ENCODE peak calls at places on chromosomes 1 and 21, in four cellular contexts. One of them, this sample, is unnamed.

GRCh38 chr1:230842801-230843200 is 25.5 kb downstream of the C1orf198 start:
- DNase-seq in epithelial cell of esophagus: no peak
- DNase-seq in H1: no peak
- DNase-seq in CD8-positive, alpha-beta T cell: no peak
- DNase-seq in this sample: no peak

GRCh38 chr1:71828431-71829012 is 453.8 kb downstream of the NEGR1 start:
- DNase-seq in epithelial cell of esophagus: no peak
- DNase-seq in H1: no peak
- DNase-seq in CD8-positive, alpha-beta T cell: no peak
- DNase-seq in this sample: no peak

GRCh38 chr1:6745073-6745472 is 40.2 kb upstream of the CAMTA1 start:
- DNase-seq in epithelial cell of esophagus: no peak
- DNase-seq in H1: no peak
- DNase-seq in CD8-positive, alpha-beta T cell: no peak
- DNase-seq in this sample: no peak

GRCh38 chr1:224433041-224433670 is 1.4 kb downstream of the WDR26 start:
- DNase-seq in epithelial cell of esophagus: peak; percentile 26
- DNase-seq in H1: no peak
- DNase-seq in CD8-positive, alpha-beta T cell: peak; percentile 13
- DNase-seq in this sample: peak; percentile 39

GRCh38 chr1:61089338-61089737 is 7.0 kb downstream of the NFIA start:
- DNase-seq in epithelial cell of esophagus: no peak
- DNase-seq in H1: no peak
- DNase-seq in CD8-positive, alpha-beta T cell: no peak
- DNase-seq in this sample: no peak

GRCh38 chr1:12407050-12407961 is 177.5 kb downstream of the VPS13D start:
- DNase-seq in epithelial cell of esophagus: peak; percentile 66
- DNase-seq in H1: no peak
- DNase-seq in CD8-positive, alpha-beta T cell: peak; percentile 19
- DNase-seq in this sample: peak; percentile 44

GRCh38 chr1:176559474-176560390 is 96.8 kb downstream of the PAPPA2 start:
- DNase-seq in epithelial cell of esophagus: peak; percentile 58
- DNase-seq in H1: peak; percentile 70
- DNase-seq in CD8-positive, alpha-beta T cell: no peak
- DNase-seq in this sample: peak; percentile 7

GRCh38 chr1:107246775-107247345 is 106.0 kb downstream of the NTNG1 start:
- DNase-seq in epithelial cell of esophagus: peak; percentile 26
- DNase-seq in H1: no peak
- DNase-seq in CD8-positive, alpha-beta T cell: no peak
- DNase-seq in this sample: no peak

GRCh38 chr1:87642581-87643129 is 314.0 kb downstream of the LMO4 start:
- DNase-seq in epithelial cell of esophagus: no peak
- DNase-seq in H1: peak; percentile 45
- DNase-seq in CD8-positive, alpha-beta T cell: no peak
- DNase-seq in this sample: no peak

GRCh38 chr1:54220004-54220811 is 20.2 kb downstream of the MRPL37 start:
- DNase-seq in epithelial cell of esophagus: no peak
- DNase-seq in H1: no peak
- DNase-seq in CD8-positive, alpha-beta T cell: no peak
- DNase-seq in this sample: peak; percentile 82
- H3K4me3 ChIP-seq in epithelial cell of esophagus: no peak overlapping the region
- H3K4me3 ChIP-seq in H1: no peak overlapping the region
- H3K4me3 ChIP-seq in CD8-positive, alpha-beta T cell: no peak overlapping the region
- H3K4me3 ChIP-seq in this sample: peak overlapping the region; percentile 5

DNA sequence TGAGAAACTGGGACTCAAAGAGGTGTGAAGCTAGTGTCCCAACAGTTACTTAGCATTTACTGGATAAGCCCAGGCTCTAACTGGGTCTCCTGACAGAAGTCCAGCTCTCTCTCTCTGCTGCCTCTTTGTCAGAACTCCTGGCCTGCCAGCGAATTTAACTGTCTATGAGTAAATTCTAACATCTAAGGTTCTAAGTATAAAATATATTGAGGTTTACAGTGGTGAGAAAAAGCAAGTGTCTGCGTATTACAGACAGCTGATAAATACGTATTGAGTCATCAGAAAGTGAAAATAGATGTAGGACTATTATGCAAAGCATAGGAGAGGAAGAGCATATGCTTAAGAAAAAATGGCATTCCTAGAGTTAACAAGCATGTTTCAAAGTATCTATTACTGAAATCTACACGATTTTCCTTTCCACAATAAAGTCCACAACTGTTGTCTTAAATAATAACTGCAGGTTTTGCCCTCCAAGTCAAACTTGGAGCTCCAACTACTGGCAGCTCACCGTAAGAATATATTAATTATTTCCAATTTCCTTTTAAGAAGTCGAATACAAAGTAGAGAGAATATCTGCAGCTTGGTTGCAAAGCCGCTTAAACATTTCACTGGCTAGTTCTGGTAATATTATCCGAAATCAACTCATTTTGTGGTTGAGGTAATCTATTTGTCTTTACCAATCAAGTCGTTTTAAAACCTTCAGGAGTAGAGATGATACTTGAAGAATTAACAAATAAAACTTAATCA is 1.4 kb upstream of the RGS2 start:
- DNase-seq in epithelial cell of esophagus: peak; percentile 55
- DNase-seq in H1: no peak
- DNase-seq in CD8-positive, alpha-beta T cell: peak; percentile 7
- DNase-seq in this sample: no peak
- TF ChIP-seq CTCF in epithelial cell of esophagus: peak; percentile 19
- TF ChIP-seq CTCF in H1: no peak
- TF ChIP-seq CTCF in CD8-positive, alpha-beta T cell: no peak
- TF ChIP-seq CTCF in this sample: no peak

GRCh38 chr1:229784834-229785233 is 158.8 kb downstream of the URB2 start:
- DNase-seq in epithelial cell of esophagus: no peak
- DNase-seq in H1: no peak
- DNase-seq in CD8-positive, alpha-beta T cell: no peak
- DNase-seq in this sample: no peak
- H3K4me3 ChIP-seq in epithelial cell of esophagus: no peak overlapping the region
- H3K4me3 ChIP-seq in H1: no peak overlapping the region
- H3K4me3 ChIP-seq in CD8-positive, alpha-beta T cell: no peak overlapping the region
- H3K4me3 ChIP-seq in this sample: no peak overlapping the region

GRCh38 chr1:198271467-198271866 is 114.7 kb downstream of the NEK7 start:
- DNase-seq in epithelial cell of esophagus: no peak
- DNase-seq in H1: no peak
- DNase-seq in CD8-positive, alpha-beta T cell: no peak
- DNase-seq in this sample: no peak

GRCh38 chr1:198278922-198279321 is 122.1 kb downstream of the NEK7 start:
- DNase-seq in epithelial cell of esophagus: no peak
- DNase-seq in H1: no peak
- DNase-seq in CD8-positive, alpha-beta T cell: no peak
- DNase-seq in this sample: no peak

GRCh38 chr1:198273901-198274300 is 117.1 kb downstream of the NEK7 start:
- DNase-seq in epithelial cell of esophagus: peak; percentile 23
- DNase-seq in H1: no peak
- DNase-seq in CD8-positive, alpha-beta T cell: no peak
- DNase-seq in this sample: no peak

GRCh38 chr1:198272492-198272891 is 115.7 kb downstream of the NEK7 start:
- DNase-seq in epithelial cell of esophagus: no peak
- DNase-seq in H1: no peak
- DNase-seq in CD8-positive, alpha-beta T cell: no peak
- DNase-seq in this sample: no peak

DNA sequence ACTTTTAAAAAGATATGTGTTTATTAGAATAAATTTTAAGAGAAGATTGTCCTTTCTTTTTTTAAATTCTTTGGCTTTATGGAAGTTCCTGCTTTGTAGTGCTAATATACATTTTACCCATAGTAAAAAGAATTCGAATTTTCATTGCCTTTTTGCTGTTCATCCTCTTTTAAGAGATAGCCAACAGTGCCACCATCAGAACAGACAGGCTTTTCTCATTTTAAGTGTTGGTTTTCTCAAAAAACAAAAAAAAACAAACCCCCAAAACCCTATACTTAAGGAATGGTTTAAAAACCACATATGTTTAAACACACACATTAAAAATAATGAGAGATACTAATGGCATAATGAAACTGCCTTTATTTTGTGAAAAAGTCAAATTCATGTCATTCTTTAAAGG is 118.8 kb downstream of the NEK7 start:
- DNase-seq in epithelial cell of esophagus: no peak
- DNase-seq in H1: no peak
- DNase-seq in CD8-positive, alpha-beta T cell: no peak
- DNase-seq in this sample: peak; percentile 30
- TF ChIP-seq CTCF in epithelial cell of esophagus: no peak
- TF ChIP-seq CTCF in H1: no peak
- TF ChIP-seq CTCF in CD8-positive, alpha-beta T cell: no peak
- TF ChIP-seq CTCF in this sample: no peak

GRCh38 chr21:29377266-29377665 is 78.5 kb downstream of the BACH1 start:
- DNase-seq in epithelial cell of esophagus: no peak
- DNase-seq in H1: no peak
- DNase-seq in CD8-positive, alpha-beta T cell: no peak
- DNase-seq in this sample: no peak

GRCh38 chr21:29378814-29379213 is 80.1 kb downstream of the BACH1 start:
- DNase-seq in epithelial cell of esophagus: peak; percentile 19
- DNase-seq in H1: no peak
- DNase-seq in CD8-positive, alpha-beta T cell: no peak
- DNase-seq in this sample: peak; percentile 44

GRCh38 chr21:29374481-29374880 is 75.8 kb downstream of the BACH1 start:
- DNase-seq in epithelial cell of esophagus: no peak
- DNase-seq in H1: no peak
- DNase-seq in CD8-positive, alpha-beta T cell: no peak
- DNase-seq in this sample: no peak

GRCh38 chr21:29379517-29380054 is 80.9 kb downstream of the BACH1 start:
- DNase-seq in epithelial cell of esophagus: no peak
- DNase-seq in H1: no peak
- DNase-seq in CD8-positive, alpha-beta T cell: no peak
- DNase-seq in this sample: no peak

DNA sequence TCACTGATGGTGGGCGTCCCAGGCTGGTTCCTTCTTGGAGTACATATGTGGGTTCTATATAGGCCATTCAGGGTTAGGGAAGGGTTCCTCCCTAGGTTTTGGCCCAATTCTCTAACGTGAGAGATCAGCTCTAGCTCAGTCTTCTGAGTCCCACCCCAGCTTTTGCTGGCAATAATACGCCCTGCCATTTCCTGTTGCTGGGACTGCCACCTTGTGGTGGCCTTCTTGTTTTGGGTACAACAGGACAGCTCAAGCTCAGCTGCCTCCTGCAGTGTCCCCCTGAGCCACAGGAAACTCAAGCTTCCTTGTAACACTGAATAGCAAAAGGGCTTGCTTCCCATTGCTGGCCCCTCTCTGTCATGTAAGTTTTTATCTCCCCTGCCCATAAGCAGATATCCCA is 77.8 kb downstream of the BACH1 start:
- DNase-seq in epithelial cell of esophagus: peak; percentile 32
- DNase-seq in H1: peak; percentile 67
- DNase-seq in CD8-positive, alpha-beta T cell: peak; percentile 41
- DNase-seq in this sample: no peak
- H3K4me3 ChIP-seq in epithelial cell of esophagus: no peak overlapping the region
- H3K4me3 ChIP-seq in H1: no peak overlapping the region
- H3K4me3 ChIP-seq in CD8-positive, alpha-beta T cell: no peak overlapping the region
- H3K4me3 ChIP-seq in this sample: no peak overlapping the region

GRCh38 chr1:171988243-171988642 is 146.9 kb downstream of the DNM3 start:
- DNase-seq in epithelial cell of esophagus: no peak
- DNase-seq in H1: no peak
- DNase-seq in CD8-positive, alpha-beta T cell: no peak
- DNase-seq in this sample: no peak

GRCh38 chr1:171984262-171984661 is 143.0 kb downstream of the DNM3 start:
- DNase-seq in epithelial cell of esophagus: no peak
- DNase-seq in H1: no peak
- DNase-seq in CD8-positive, alpha-beta T cell: no peak
- DNase-seq in this sample: peak; percentile 20

GRCh38 chr1:171984850-171985485 is 143.7 kb downstream of the DNM3 start:
- DNase-seq in epithelial cell of esophagus: peak; percentile 49
- DNase-seq in H1: no peak
- DNase-seq in CD8-positive, alpha-beta T cell: no peak
- DNase-seq in this sample: peak; percentile 60

GRCh38 chr1:171985639-171986038 is 144.3 kb downstream of the DNM3 start:
- DNase-seq in epithelial cell of esophagus: peak; percentile 19
- DNase-seq in H1: no peak
- DNase-seq in CD8-positive, alpha-beta T cell: no peak
- DNase-seq in this sample: no peak

DNA sequence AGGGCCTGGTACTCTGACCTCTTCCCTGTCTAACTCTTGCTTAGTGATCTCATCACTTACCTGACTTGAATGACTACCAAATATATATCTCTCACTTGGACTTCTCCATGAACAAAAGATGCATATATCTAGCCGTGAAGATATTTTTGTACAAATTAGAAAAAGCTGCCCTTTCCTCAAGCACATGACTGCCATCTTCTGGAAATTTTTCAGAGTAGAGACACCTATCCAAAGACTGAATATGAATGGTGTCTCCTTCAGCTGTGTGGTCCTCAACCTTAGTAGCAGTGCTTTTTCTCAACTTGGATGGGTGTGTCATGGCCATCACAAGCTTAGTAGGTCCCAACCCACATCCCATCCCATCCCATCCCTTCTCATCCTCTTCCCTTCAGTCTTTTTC is 142.3 kb downstream of the DNM3 start:
- DNase-seq in epithelial cell of esophagus: peak; percentile 54
- DNase-seq in H1: no peak
- DNase-seq in CD8-positive, alpha-beta T cell: no peak
- DNase-seq in this sample: peak; percentile 68
- TF ChIP-seq CTCF in epithelial cell of esophagus: peak; percentile 57
- TF ChIP-seq CTCF in H1: peak; percentile 24
- TF ChIP-seq CTCF in CD8-positive, alpha-beta T cell: no peak
- TF ChIP-seq CTCF in this sample: peak; percentile 26